ENCODE peak calls at places on chromosomes 6 and 20, in six cellular contexts. Q, T, H, Z, A and D are unnamed samples. For H3K4me1, the result is how much of the 10 kb centered on the place peaks cover.

GRCh38 chr20:54345817-54346216 is 129.6 kb upstream of the DOK5 start:
- DNase-seq in Q (no peak), T (no peak), H (no peak), Z (peak), A (no peak), D (no peak)

GRCh38 chr6:166724576-166724975 is 97.5 kb upstream of the RPS6KA2 start:
- DNase-seq in Q (peak), T (no peak), H (no peak), Z (no peak), A (no peak), D (no peak)

GRCh38 chr6:127147576-127147975 is 29.1 kb downstream of the RSPO3 start:
- DNase-seq in Q (no peak), T (no peak), H (no peak), Z (no peak), A (no peak), D (no peak)

GRCh38 chr20:9400371-9401025 is 113.9 kb upstream of the LAMP5 start:
- DNase-seq in Q (no peak), T (no peak), H (no peak), Z (peak), A (no peak), D (no peak)

GRCh38 chr6:71531006-71531405 is 242.4 kb downstream of the OGFRL1 start:
- DNase-seq in Q (no peak), T (no peak), H (no peak), Z (no peak), A (no peak), D (no peak)

GRCh38 chr6:43964659-43965570 is 162.3 kb downstream of the MRPL14 start:
- DNase-seq in Q (no peak), T (no peak), H (peak), Z (no peak), A (no peak), D (no peak)

GRCh38 chr6:15897063-15897934 is 231.6 kb upstream of the MYLIP start:
- DNase-seq in Q (no peak), T (no peak), H (peak), Z (peak), A (peak), D (no peak)

GRCh38 chr6:106964954-106965353 is 9.6 kb downstream of the CD24 start:
- DNase-seq in Q (no peak), T (no peak), H (no peak), Z (no peak), A (no peak), D (no peak)

GRCh38 chr6:45724027-45724426 is 291.6 kb downstream of the CLIC5 start:
- DNase-seq in Q (no peak), T (no peak), H (no peak), Z (no peak), A (no peak), D (no peak)

GRCh38 chr20:45545754-45546453 is 1.3 kb downstream of the EPPIN start:
- DNase-seq in Q (peak), T (peak), H (peak), Z (peak), A (no peak), D (no peak)

GRCh38 chr6:30847421-30847970 is 36.8 kb upstream of the DDR1 start:
- DNase-seq in Q (no peak), T (no peak), H (no peak), Z (no peak), A (no peak), D (no peak)

GRCh38 chr6:30748851-30749540 is 4.6 kb upstream of the IER3 start:
- DNase-seq in Q (peak), T (peak), H (peak), Z (peak), A (no peak), D (no peak)

GRCh38 chr20:23367770-23368169 is 5.8 kb downstream of the GZF1 start:
- DNase-seq in Q (peak), T (no peak), H (no peak), Z (no peak), A (no peak), D (no peak)

GRCh38 chr6:42279144-42279781 is 61.6 kb upstream of the MRPS10 start:
- DNase-seq in Q (peak), T (peak), H (peak), Z (peak), A (no peak), D (no peak)

GRCh38 chr6:160333841-160334240 is 14.3 kb upstream of the SLC22A3 start:
- DNase-seq in Q (no peak), T (no peak), H (no peak), Z (no peak), A (no peak), D (no peak)

GRCh38 chr6:142478117-142478516 is 176.3 kb downstream of the ADGRG6 start:
- DNase-seq in Q (peak), T (peak), H (no peak), Z (peak), A (no peak), D (no peak)

GRCh38 chr20:1320016-1320415 is 8.9 kb downstream of the SDCBP2 start:
- DNase-seq in Q (no peak), T (no peak), H (no peak), Z (no peak), A (no peak), D (no peak)

GRCh38 chr6:24460966-24461365 is 28.4 kb downstream of the GPLD1 start:
- DNase-seq in Q (peak), T (no peak), H (no peak), Z (no peak), A (no peak), D (no peak)

GRCh38 chr6:11712760-11713159 is 65.8 kb downstream of the ADTRP start:
- DNase-seq in Q (no peak), T (no peak), H (no peak), Z (peak), A (no peak), D (no peak)

GRCh38 chr6:47484616-47485015 is 7.0 kb downstream of the CD2AP start:
- DNase-seq in Q (peak), T (no peak), H (no peak), Z (peak), A (no peak), D (no peak)

GRCh38 chr6:56820060-56820459 is 134.8 kb upstream of the BEND6 start:
- DNase-seq in Q (no peak), T (no peak), H (no peak), Z (no peak), A (no peak), D (no peak)

GRCh38 chr20:25076731-25077609 is 5.0 kb downstream of the VSX1 start:
- DNase-seq in Q (peak), T (peak), H (peak), Z (peak), A (no peak), D (peak)

GRCh38 chr20:61310954-61311353 is 58.9 kb downstream of the CDH4 start:
- DNase-seq in Q (peak), T (peak), H (no peak), Z (no peak), A (no peak), D (no peak)

GRCh38 chr20:58577139-58577806 is 62.1 kb upstream of the APCDD1L start:
- DNase-seq in Q (no peak), T (no peak), H (no peak), Z (no peak), A (no peak), D (no peak)

GRCh38 chr20:35695978-35696377 is 3.2 kb downstream of the NFS1 start:
- DNase-seq in Q (no peak), T (no peak), H (no peak), Z (no peak), A (no peak), D (no peak)

GRCh38 chr20:25543068-25543467 is 42.3 kb downstream of the NINL start:
- DNase-seq in Q (peak), T (no peak), H (no peak), Z (peak), A (no peak), D (no peak)

GRCh38 chr6:36136551-36136950 is 6.2 kb downstream of the MAPK13 start:
- DNase-seq in Q (no peak), T (no peak), H (no peak), Z (no peak), A (no peak), D (no peak)

GRCh38 chr6:80622641-80623040 is 516.2 kb downstream of the BCKDHB start:
- DNase-seq in Q (peak), T (peak), H (no peak), Z (no peak), A (peak), D (peak)

GRCh38 chr20:9287062-9287461 is 218.2 kb downstream of the PLCB4 start:
- DNase-seq in Q (no peak), T (no peak), H (no peak), Z (no peak), A (no peak), D (no peak)

GRCh38 chr6:41942045-41942851 is 640 bp upstream of the CCND3 start:
- DNase-seq in Q (no peak), T (no peak), H (no peak), Z (peak), A (no peak), D (no peak)

GRCh38 chr6:46170357-46171289 is at the start of gene ENPP5:
- DNase-seq in Q (peak), T (no peak), H (peak), Z (peak), A (peak), D (peak)

DNA sequence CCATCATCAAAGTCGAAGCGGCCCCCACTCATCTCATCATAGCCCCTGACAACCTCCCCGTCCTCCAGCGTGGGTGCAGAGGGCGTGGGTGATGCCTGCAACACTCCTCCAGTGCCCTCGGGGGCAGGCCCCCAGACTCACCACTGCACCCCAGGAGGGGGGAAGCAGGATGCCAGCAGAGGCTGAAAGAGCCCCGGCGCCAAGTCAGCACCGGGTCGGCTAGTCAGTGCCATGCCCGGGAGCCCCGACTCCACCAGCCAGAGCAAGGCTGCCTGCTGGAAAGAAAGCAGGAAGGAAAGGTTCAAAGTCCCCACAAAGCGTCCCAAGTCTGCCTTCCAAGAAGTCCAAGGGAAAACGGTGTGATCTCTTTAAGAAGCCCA is 324 bp downstream of the JPH2 start:
- DNase-seq in Q (no peak), T (no peak), H (peak), Z (peak), A (no peak), D (no peak)
- H3K4me1 ChIP-seq in Q (under half), T (under half), H (under half), Z (under half), A (under half), D (under half)

DNA sequence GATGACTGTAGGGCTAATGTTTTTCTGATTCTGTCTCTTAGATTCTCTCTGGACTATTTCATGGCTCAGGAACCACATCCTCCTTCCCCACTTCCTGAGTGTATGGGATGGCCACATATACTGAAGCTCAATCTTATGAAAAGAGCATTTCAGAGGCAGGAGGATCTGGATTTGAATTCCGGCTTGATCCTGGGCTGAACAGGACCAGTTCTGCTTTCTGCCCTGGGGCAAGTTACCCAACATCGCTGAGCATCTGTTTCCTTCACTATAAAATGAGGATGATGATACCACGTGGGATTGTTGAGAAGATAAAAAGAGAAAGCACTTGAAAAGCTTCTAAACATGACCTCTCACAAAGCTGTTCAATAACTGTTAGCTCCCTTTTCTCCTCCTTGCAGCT is 168.4 kb upstream of the TNFAIP3 start:
- DNase-seq in Q (no peak), T (no peak), H (no peak), Z (no peak), A (no peak), D (no peak)
- H3K4me1 ChIP-seq in Q (under half), T (under half), H (under half), Z (under half), A (under half), D (under half)

DNA sequence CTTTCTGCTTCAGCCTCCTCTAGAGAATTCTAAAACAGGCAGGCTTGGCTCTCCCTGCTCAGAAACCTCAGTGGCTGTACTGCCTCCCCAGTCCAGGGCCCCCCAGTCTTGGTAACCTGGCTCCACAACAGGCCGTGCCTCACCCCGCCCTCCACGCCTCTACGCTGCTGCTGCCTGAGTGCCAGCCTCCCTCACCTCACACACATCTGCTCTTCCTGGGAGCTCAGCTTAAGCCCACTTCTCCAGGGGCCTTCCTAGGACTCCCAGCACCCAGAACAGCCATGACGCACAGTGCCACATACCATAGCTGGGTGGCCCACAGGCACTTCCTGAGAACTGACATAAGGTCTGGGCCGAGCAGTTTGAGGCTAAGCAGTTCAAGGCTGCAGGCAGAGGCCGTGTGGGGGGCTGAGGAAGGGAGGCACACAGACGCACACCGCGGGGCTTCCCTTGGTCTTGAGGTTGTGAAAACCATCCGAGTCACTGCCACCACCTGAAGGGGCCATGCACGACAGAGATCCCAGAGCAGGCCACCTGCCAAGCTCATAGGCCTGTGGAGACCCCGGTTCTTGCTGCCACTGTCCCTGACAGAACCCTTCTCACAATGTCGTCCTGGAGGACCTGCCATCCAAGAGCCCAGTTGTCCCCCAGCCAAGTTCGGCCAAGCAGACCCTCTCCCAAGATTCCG is 42.6 kb downstream of the DSTN start:
- DNase-seq in Q (no peak), T (peak), H (peak), Z (peak), A (no peak), D (no peak)
- H3K4me1 ChIP-seq in Q (under half), T (under half), H (under half), Z (under half), A (under half), D (half or more)

GRCh38 chr6:25900843-25901242 is 26.8 kb upstream of the SLC17A3 start:
- DNase-seq in Q (no peak), T (no peak), H (no peak), Z (no peak), A (no peak), D (no peak)
- H3K4me1 ChIP-seq in Q (under half), T (under half), H (under half), Z (under half), A (under half), D (under half)

GRCh38 chr6:33423777-33424176 is 3.9 kb downstream of the SYNGAP1 start:
- DNase-seq in Q (no peak), T (no peak), H (no peak), Z (no peak), A (no peak), D (no peak)

GRCh38 chr6:33425668-33426577 is 6.1 kb downstream of the SYNGAP1 start:
- DNase-seq in Q (peak), T (peak), H (peak), Z (peak), A (peak), D (peak)

GRCh38 chr6:33426590-33427563 is 7.0 kb downstream of the SYNGAP1 start:
- DNase-seq in Q (no peak), T (peak), H (no peak), Z (peak), A (no peak), D (no peak)

GRCh38 chr6:33427585-33428218 is 7.8 kb downstream of the SYNGAP1 start:
- DNase-seq in Q (peak), T (peak), H (peak), Z (peak), A (peak), D (peak)

DNA sequence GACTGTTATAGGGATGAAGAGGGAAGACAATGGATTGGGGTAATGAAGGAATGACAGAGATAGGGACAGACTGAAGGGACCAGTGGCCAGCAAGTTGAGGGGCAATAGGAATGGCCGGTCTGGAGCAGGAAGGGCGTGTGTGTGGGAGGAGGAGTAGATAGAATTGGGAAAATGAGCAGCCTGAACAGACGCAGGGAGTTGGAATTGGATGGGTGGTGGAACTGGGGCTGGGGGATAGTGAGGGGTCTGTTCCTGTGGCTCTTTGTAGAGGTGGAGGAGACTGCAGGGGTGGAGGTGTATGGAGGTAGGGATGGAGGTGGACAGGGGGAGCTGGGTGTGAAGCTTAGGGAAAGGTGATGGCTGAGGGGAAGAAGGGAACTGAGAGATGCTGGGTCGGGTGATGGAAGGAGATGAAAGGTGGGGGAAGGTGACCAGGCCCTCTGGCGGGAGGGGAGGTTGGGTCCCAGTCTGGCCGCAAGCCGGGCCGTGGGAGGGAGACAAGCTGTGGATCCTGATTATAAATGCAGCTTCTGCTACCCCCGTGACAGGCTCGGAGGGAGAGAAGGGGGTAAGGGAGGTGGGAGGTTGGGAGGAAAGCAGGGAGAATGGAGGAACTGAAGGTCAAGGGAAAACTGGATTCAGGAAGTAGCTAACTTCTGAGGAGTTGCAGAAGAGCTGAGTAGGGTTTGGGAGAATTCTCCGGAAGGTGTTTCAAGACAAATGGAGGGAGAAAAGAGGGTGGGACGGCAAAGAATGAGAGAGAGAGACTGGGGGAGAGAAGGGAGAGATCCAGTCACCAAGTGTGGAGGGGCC is 5.2 kb downstream of the SYNGAP1 start:
- DNase-seq in Q (no peak), T (no peak), H (no peak), Z (no peak), A (no peak), D (no peak)
- H3K4me1 ChIP-seq in Q (under half), T (under half), H (under half), Z (under half), A (under half), D (under half)

GRCh38 chr20:63740070-63740500 is 509 bp downstream of the SLC2A4RG start:
- DNase-seq in Q (peak), T (no peak), H (peak), Z (peak), A (peak), D (no peak)

GRCh38 chr20:63737940-63738686 is 1.5 kb upstream of the SLC2A4RG start:
- DNase-seq in Q (no peak), T (no peak), H (peak), Z (no peak), A (no peak), D (no peak)

GRCh38 chr20:63739129-63740069 is at the start of gene SLC2A4RG:
- DNase-seq in Q (peak), T (peak), H (peak), Z (peak), A (peak), D (peak)

GRCh38 chr20:63737690-63737939 is 1.2 kb downstream of the LIME1 start:
- DNase-seq in Q (no peak), T (no peak), H (no peak), Z (no peak), A (no peak), D (no peak)

GRCh38 chr20:63738687-63739128 is 868 bp upstream of the SLC2A4RG start:
- DNase-seq in Q (no peak), T (no peak), H (peak), Z (peak), A (peak), D (peak)
- H3K4me1 ChIP-seq in Q (under half), T (under half), H (under half), Z (under half), A (under half), D (half or more)

DNA sequence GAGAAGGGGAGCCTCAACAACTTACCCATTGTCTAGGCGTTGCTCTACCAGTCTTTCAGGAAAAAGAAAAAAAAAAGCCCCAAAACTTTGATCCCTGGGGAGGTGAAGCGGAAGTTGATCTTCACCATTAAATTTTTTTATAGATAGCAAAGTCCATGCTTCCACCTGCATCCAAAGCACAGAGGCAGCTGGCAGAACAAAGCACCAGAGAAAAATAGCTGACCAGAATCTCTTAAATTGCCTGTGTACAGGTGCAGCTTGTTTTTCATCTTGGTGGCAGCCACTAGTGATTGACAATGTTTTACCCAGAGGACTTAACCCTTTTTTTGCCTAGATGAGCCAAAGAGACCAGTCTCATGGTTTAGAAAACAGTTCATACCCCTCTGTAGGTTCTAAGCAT is 86.0 kb downstream of the MYB start:
- DNase-seq in Q (no peak), T (no peak), H (peak), Z (no peak), A (no peak), D (no peak)
- H3K4me1 ChIP-seq in Q (under half), T (under half), H (under half), Z (under half), A (under half), D (under half)

DNA sequence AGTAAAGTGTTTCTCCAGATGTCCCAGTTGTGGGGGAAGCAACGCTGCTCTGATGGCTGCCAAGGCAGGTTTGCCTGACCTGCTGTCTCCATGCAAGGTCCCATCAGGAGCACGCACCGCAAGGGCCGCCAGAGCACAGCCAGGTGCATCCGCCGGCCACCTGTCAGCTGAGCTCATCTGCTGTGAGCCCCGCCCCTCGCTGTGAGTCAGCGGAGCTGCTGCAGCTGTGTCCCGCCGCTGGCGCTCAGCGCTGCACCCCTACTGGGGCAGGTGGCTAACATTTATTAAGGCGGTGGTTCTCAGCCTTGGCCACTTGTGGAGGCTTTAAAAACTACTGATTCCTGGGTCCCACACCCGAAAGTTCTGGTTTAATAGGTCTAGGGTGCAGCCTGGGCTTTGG is 225.7 kb downstream of the UST start:
- DNase-seq in Q (peak), T (peak), H (peak), Z (no peak), A (no peak), D (peak)
- H3K4me1 ChIP-seq in Q (under half), T (under half), H (under half), Z (under half), A (under half), D (under half)